ENCODE peak calls at places on chromosome 15, in six cellular contexts. H is effector memory CD4-positive, alpha-beta T cell; I is A549; L is colonic mucosa; C is AG04450; V is dorsolateral prefrontal cortex. G is an unnamed sample.
A peak's percentile ranks its signal among the peaks of the same experiment; 100 is the strongest.

GRCh38 chr15:77030042-77030927 is 35.4 kb downstream of the PSTPIP1 start:
- DNase-seq in H (no peak), I (no peak), L (peak; percentile 49), C (no peak), V (peak; percentile 14), G (no peak)

GRCh38 chr15:90619468-90619867 is 89.7 kb downstream of the CRTC3 start:
- DNase-seq in H (no peak), I (no peak), L (no peak), C (no peak), V (no peak), G (no peak)

GRCh38 chr15:92383528-92384326 is 10.0 kb upstream of the ST8SIA2 start:
- DNase-seq in H (no peak), I (peak; percentile 51), L (peak; percentile 39), C (no peak), V (no peak), G (no peak)

GRCh38 chr15:92306662-92307061 is 87.0 kb upstream of the ST8SIA2 start:
- DNase-seq in H (no peak), I (peak; percentile 59), L (no peak), C (no peak), V (peak; percentile 19), G (no peak)

GRCh38 chr15:96889734-96890480 is 559.4 kb downstream of the NR2F2 start:
- DNase-seq in H (no peak), I (no peak), L (no peak), C (no peak), V (no peak), G (no peak)

GRCh38 chr15:48177383-48177874 is 666 bp downstream of the MYEF2 start:
- DNase-seq in H (peak; percentile 2), I (peak; percentile 48), L (no peak), C (no peak), V (no peak), G (no peak)

GRCh38 chr15:53759333-53759975 is at the start of gene WDR72:
- DNase-seq in H (no peak), I (no peak), L (peak; percentile 25), C (no peak), V (no peak), G (peak; percentile 8)

GRCh38 chr15:55434989-55435825 is 26.9 kb downstream of the PIERCE2 start:
- DNase-seq in H (no peak), I (peak; percentile 71), L (peak; percentile 26), C (peak; percentile 37), V (no peak), G (no peak)

GRCh38 chr15:98841419-98841970 is 166.1 kb downstream of the PGPEP1L start:
- DNase-seq in H (no peak), I (no peak), L (no peak), C (no peak), V (no peak), G (no peak)
- H3K27ac ChIP-seq in H (no peak overlapping the region), I (peak overlapping the region; percentile 54), L (no peak overlapping the region), C (no peak overlapping the region), V (no peak overlapping the region), G (no peak overlapping the region)

DNA sequence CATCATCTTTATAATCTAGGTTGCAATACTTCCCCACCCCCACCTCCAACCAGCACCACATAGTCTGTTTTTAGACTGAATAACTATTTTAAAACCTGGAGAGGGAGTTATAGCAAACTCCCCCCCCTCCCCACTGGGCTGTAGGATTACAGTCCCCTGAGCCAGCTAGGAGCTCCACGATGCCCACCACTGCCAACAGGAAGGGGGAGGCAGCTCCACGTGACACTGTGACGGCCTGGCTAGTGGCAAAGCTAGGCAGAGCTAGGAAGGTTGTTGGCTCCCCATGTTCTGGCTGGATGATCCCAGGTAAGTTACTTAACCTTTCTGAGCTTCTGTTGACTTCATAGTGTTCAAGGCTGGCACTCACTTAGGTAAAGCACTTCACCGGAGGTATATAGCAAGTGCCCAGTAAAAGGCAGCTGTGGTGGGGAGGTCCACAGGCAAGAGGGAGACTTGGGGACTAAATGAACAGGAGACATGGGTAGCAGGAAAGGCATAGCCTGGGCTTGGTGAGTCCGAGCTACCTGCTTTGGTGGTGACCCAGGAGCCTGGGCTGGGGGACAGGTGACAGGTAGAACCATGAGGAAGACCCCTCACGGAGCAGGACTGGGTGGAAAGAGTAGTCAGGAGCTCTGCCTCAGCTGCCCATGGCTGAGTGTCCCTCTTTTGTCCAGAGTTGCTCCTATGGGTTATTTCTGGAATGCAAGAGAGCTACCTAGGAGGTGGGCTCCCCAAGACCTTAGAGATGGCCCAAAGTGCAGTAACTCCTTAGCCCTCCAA is 4.0 kb upstream of the TBC1D21 start:
- DNase-seq in H (no peak), I (no peak), L (no peak), C (no peak), V (no peak), G (no peak)
- H3K27ac ChIP-seq in H (no peak overlapping the region), I (no peak overlapping the region), L (no peak overlapping the region), C (no peak overlapping the region), V (no peak overlapping the region), G (no peak overlapping the region)

GRCh38 chr15:84976746-84977345 is 4.8 kb upstream of the PDE8A start:
- DNase-seq in H (no peak), I (no peak), L (no peak), C (no peak), V (no peak), G (no peak)
- H3K27ac ChIP-seq in H (no peak overlapping the region), I (no peak overlapping the region), L (no peak overlapping the region), C (no peak overlapping the region), V (no peak overlapping the region), G (no peak overlapping the region)

GRCh38 chr15:33985751-33986150 is 17.5 kb downstream of the CHRM5 start:
- DNase-seq in H (no peak), I (no peak), L (no peak), C (no peak), V (no peak), G (no peak)

GRCh38 chr15:33987444-33987843 is 19.1 kb downstream of the CHRM5 start:
- DNase-seq in H (no peak), I (no peak), L (no peak), C (no peak), V (no peak), G (no peak)

GRCh38 chr15:33988384-33988783 is 20.1 kb downstream of the CHRM5 start:
- DNase-seq in H (no peak), I (no peak), L (no peak), C (no peak), V (no peak), G (no peak)

GRCh38 chr15:33980159-33980558 is 11.9 kb downstream of the CHRM5 start:
- DNase-seq in H (no peak), I (no peak), L (no peak), C (no peak), V (no peak), G (no peak)

GRCh38 chr15:33985287-33985686 is 17.0 kb downstream of the CHRM5 start:
- DNase-seq in H (no peak), I (peak; percentile 21), L (no peak), C (peak; percentile 71), V (no peak), G (no peak)
- H3K27ac ChIP-seq in H (no peak overlapping the region), I (no peak overlapping the region), L (no peak overlapping the region), C (peak overlapping the region; percentile 55), V (no peak overlapping the region), G (no peak overlapping the region)

GRCh38 chr15:80736571-80736970 is 41.5 kb downstream of the ABHD17C start:
- DNase-seq in H (no peak), I (no peak), L (no peak), C (no peak), V (no peak), G (no peak)
- H3K27ac ChIP-seq in H (no peak overlapping the region), I (no peak overlapping the region), L (no peak overlapping the region), C (no peak overlapping the region), V (no peak overlapping the region), G (no peak overlapping the region)

GRCh38 chr15:52635908-52636307 is 43.3 kb downstream of the ATOSA start:
- DNase-seq in H (no peak), I (no peak), L (no peak), C (no peak), V (no peak), G (no peak)

DNA sequence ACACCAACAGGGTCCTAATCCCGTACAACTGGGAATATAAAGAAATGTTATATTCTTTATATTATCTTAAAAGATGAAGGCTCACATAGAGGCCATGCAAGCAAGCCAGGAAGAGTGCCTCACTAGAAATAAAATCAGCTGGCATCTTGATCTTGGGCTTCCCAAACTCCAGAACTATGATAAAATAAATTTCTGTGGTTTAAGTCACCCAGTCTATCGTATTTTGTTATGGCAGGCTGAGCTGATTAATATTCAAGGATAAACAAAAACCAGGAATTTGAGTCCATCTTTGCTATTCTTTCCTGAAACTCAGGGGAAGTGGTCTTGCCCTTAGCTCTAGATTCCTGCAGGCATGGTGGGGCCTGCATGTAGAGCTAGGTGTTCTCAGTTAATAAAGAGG is 42.7 kb downstream of the ATOSA start:
- DNase-seq in H (no peak), I (no peak), L (no peak), C (peak; percentile 41), V (no peak), G (no peak)
- H3K27ac ChIP-seq in H (no peak overlapping the region), I (no peak overlapping the region), L (no peak overlapping the region), C (no peak overlapping the region), V (no peak overlapping the region), G (no peak overlapping the region)

GRCh38 chr15:68328485-68328884 is 50.9 kb downstream of the FEM1B start:
- DNase-seq in H (no peak), I (no peak), L (no peak), C (no peak), V (no peak), G (no peak)

GRCh38 chr15:68332266-68332665 is 54.7 kb downstream of the FEM1B start:
- DNase-seq in H (no peak), I (no peak), L (no peak), C (no peak), V (no peak), G (no peak)

GRCh38 chr15:68333775-68334470 is 56.4 kb downstream of the FEM1B start:
- DNase-seq in H (no peak), I (peak; percentile 26), L (no peak), C (no peak), V (no peak), G (no peak)

GRCh38 chr15:68330911-68331310 is 53.4 kb downstream of the FEM1B start:
- DNase-seq in H (no peak), I (no peak), L (no peak), C (no peak), V (peak; percentile 64), G (no peak)

DNA sequence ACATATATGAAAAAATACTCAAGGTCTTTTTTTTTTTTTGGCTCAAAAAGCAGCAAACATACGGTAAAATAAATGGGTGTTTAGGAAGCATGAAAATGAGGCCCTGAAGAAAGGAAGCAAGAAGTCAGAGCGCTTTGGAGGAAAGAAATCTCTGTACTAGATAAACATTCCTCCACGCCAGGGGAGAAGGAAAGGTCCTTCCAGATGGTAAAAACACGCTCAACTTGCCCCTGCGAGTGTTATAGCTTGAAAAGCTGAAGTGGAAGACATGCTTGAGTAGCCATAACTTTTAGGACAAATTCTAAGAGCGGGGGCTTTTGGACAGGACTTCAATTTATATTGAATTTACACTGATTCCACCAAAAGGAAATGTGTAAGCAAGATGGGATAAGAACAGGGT is 52.9 kb downstream of the FEM1B start:
- DNase-seq in H (no peak), I (no peak), L (no peak), C (no peak), V (no peak), G (no peak)
- H3K27ac ChIP-seq in H (no peak overlapping the region), I (no peak overlapping the region), L (no peak overlapping the region), C (no peak overlapping the region), V (no peak overlapping the region), G (no peak overlapping the region)